ENCODE peak calls at places on chromosomes 2 and 18, in eight cellular contexts. K is kidney epithelial cell, P is tibial artery, N is ovary, F is brain microvascular endothelial cell, U is fibroblast of lung, C is fibroblast of pulmonary artery, Q is body of pancreas. R is an unnamed sample.

GRCh38 chr18:24200899-24201298 is 62.0 kb downstream of the CABYR start:
- DNase-seq in K (no peak), P (no peak), N (no peak), F (no peak), U (no peak), C (no peak), Q (no peak), R (no peak)

GRCh38 chr2:88831071-88831791 is 139.8 kb downstream of the RPIA start:
- DNase-seq in K (no peak), P (no peak), N (no peak), F (no peak), U (no peak), C (no peak), Q (no peak), R (no peak)

GRCh38 chr2:24984912-24985311 is 13.2 kb upstream of the DNAJC27 start:
- DNase-seq in K (no peak), P (peak), N (peak), F (peak), U (peak), C (peak), Q (peak), R (no peak)

GRCh38 chr2:151570191-151570590 is 160.5 kb downstream of the RIF1 start:
- DNase-seq in K (no peak), P (no peak), N (no peak), F (no peak), U (no peak), C (no peak), Q (no peak), R (no peak)

GRCh38 chr2:211437396-211437795 is 881.0 kb downstream of the CPS1 start:
- DNase-seq in K (no peak), P (no peak), N (no peak), F (no peak), U (no peak), C (peak), Q (no peak), R (no peak)

GRCh38 chr2:219596954-219597551 is 604 bp upstream of the STK11IP start:
- DNase-seq in K (no peak), P (no peak), N (no peak), F (peak), U (peak), C (peak), Q (peak), R (no peak)

GRCh38 chr2:179771791-179772190 is 89.6 kb downstream of the ZNF385B start:
- DNase-seq in K (no peak), P (no peak), N (no peak), F (no peak), U (no peak), C (no peak), Q (no peak), R (no peak)

GRCh38 chr2:201779996-201780673 is 598 bp downstream of the ALS2 start:
- DNase-seq in K (no peak), P (peak), N (no peak), F (peak), U (peak), C (peak), Q (no peak), R (no peak)

GRCh38 chr2:96953611-96954489 is 32.5 kb downstream of the FAM178B start:
- DNase-seq in K (no peak), P (no peak), N (no peak), F (no peak), U (no peak), C (no peak), Q (no peak), R (no peak)

GRCh38 chr2:142065156-142065555 is 65.7 kb downstream of the LRP1B start:
- DNase-seq in K (no peak), P (no peak), N (no peak), F (no peak), U (no peak), C (no peak), Q (no peak), R (no peak)

GRCh38 chr2:217147751-217148318 is 288.0 kb upstream of the TNP1 start:
- DNase-seq in K (no peak), P (no peak), N (no peak), F (peak), U (peak), C (no peak), Q (no peak), R (no peak)

GRCh38 chr2:229154381-229154780 is 116.7 kb downstream of the PID1 start:
- DNase-seq in K (no peak), P (no peak), N (no peak), F (peak), U (peak), C (peak), Q (no peak), R (no peak)

GRCh38 chr2:84823229-84823628 is 57.7 kb downstream of the TRABD2A start:
- DNase-seq in K (no peak), P (no peak), N (no peak), F (no peak), U (no peak), C (no peak), Q (no peak), R (peak)

GRCh38 chr2:195732569-195732968 is 75.5 kb downstream of the SLC39A10 start:
- DNase-seq in K (no peak), P (no peak), N (no peak), F (no peak), U (no peak), C (peak), Q (no peak), R (no peak)

GRCh38 chr2:24473613-24474012 is 17.4 kb upstream of the NCOA1 start:
- DNase-seq in K (no peak), P (no peak), N (no peak), F (no peak), U (no peak), C (no peak), Q (no peak), R (no peak)

GRCh38 chr2:194333091-194333490 is 1323.9 kb upstream of the SLC39A10 start:
- DNase-seq in K (no peak), P (no peak), N (no peak), F (no peak), U (no peak), C (no peak), Q (no peak), R (no peak)

GRCh38 chr2:196823750-196824149 is 14.6 kb upstream of the C2orf66 start:
- DNase-seq in K (peak), P (no peak), N (no peak), F (peak), U (peak), C (peak), Q (no peak), R (no peak)

GRCh38 chr2:186605041-186605440 is 15.2 kb downstream of the ITGAV start:
- DNase-seq in K (no peak), P (no peak), N (no peak), F (no peak), U (no peak), C (no peak), Q (no peak), R (no peak)

DNA sequence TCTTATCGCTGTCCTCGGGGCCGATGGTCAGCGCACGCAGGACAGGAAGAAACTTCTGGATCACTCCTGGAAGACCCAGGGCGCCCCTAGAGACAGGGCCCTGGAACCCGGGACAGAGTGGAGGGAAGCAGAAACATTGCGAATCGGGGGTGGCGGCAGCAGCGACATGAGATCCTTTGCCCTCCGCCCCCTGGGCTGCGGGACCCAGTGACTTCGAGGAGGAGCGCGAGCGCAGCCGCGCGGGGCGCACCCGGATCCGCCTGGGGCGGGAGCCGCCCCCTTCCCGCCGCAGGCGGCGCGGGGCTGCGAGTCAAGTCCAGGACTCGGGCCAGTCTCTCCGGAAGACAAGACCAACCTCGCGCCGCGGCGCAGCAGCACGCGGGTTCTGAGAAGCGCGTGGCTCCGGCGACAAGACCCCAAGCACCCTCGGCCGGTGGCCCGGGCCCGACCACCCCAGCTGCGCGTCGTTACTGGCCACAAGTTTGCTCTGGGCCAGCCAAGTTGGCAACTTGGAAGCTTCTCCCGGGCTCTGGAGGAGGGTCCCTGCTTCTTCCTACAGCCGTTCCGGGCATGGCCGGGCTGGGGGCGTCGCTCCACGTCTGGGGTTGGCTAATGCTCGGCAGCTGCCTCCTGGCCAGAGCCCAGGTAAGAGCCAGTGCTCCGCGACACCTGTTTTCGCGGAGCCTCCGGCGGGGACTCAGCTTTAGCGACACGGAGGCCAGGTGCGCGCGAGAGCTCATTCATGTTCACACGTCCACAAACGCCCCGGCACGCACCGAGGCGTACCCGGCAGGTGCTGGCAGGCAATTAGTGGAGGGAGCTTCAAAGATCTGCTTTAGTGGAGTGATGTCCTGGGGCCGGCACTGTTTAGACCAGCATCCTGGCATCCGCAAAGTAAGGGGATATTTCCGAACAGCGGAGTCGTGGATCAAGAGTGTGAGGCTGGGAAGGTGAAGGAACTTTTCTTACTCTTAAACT is at the start of gene PTH2R:
- DNase-seq in K (no peak), P (no peak), N (no peak), F (no peak), U (peak), C (no peak), Q (peak), R (peak)
- H3K4me3 ChIP-seq in K (peak), P (peak), N (no peak), F (peak), U (no peak), C (no peak), Q (peak), R (no peak)

GRCh38 chr2:40286721-40287120 is 165.2 kb downstream of the SLC8A1 start:
- DNase-seq in K (no peak), P (no peak), N (no peak), F (no peak), U (no peak), C (no peak), Q (no peak), R (no peak)

GRCh38 chr2:40285391-40285790 is 166.5 kb downstream of the SLC8A1 start:
- DNase-seq in K (no peak), P (no peak), N (no peak), F (no peak), U (peak), C (peak), Q (no peak), R (no peak)

GRCh38 chr2:40282428-40282827 is 169.5 kb downstream of the SLC8A1 start:
- DNase-seq in K (no peak), P (no peak), N (no peak), F (peak), U (no peak), C (peak), Q (no peak), R (no peak)

GRCh38 chr2:40283111-40283909 is 168.6 kb downstream of the SLC8A1 start:
- DNase-seq in K (no peak), P (no peak), N (no peak), F (no peak), U (no peak), C (no peak), Q (no peak), R (no peak)

GRCh38 chr2:40284797-40285196 is 167.1 kb downstream of the SLC8A1 start:
- DNase-seq in K (no peak), P (no peak), N (no peak), F (peak), U (peak), C (peak), Q (no peak), R (no peak)
- TF ChIP-seq CTCF in K (no peak), P (peak), N (no peak), F (peak), U (peak), C (peak), Q (no peak), R (no peak)

DNA sequence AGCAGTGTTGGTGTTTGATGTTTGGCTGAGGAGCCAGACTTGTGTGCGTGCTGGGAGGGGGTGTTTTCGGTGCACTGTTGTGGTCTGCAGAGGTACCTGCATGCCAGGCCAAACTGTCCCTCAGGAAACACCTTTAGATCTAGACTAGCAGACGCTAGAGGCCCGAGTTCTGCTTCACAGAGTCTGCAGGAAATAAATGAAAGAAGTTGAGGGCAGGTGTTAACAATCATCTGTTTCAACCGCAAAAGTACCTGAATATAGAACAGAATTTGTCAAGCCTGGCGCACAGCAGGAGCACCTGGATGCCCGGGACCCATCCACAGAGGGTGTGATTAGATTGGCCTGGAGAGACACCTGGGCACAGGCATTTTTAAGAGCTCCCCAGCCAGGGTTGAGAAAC is 40.5 kb upstream of the REL start:
- DNase-seq in K (no peak), P (no peak), N (no peak), F (no peak), U (no peak), C (no peak), Q (no peak), R (no peak)
- H3K4me3 ChIP-seq in K (no peak), P (no peak), N (no peak), F (no peak), U (no peak), C (no peak), Q (no peak), R (no peak)

GRCh38 chr2:115541808-115542207 is 1099.4 kb downstream of the DPP10 start:
- DNase-seq in K (no peak), P (no peak), N (no peak), F (no peak), U (no peak), C (no peak), Q (no peak), R (no peak)
- TF ChIP-seq CTCF in K (no peak), P (no peak), N (no peak), F (no peak), U (no peak), C (no peak), Q (no peak), R (no peak)

GRCh38 chr18:57441395-57441794 is 6.2 kb downstream of the ONECUT2 start:
- DNase-seq in K (no peak), P (no peak), N (no peak), F (no peak), U (peak), C (no peak), Q (no peak), R (no peak)

GRCh38 chr18:57444301-57444759 is 9.2 kb downstream of the ONECUT2 start:
- DNase-seq in K (no peak), P (no peak), N (no peak), F (no peak), U (no peak), C (no peak), Q (no peak), R (no peak)

GRCh38 chr18:57443716-57444115 is 8.5 kb downstream of the ONECUT2 start:
- DNase-seq in K (no peak), P (no peak), N (no peak), F (no peak), U (no peak), C (no peak), Q (no peak), R (no peak)

GRCh38 chr18:57445488-57446319 is 10.5 kb downstream of the ONECUT2 start:
- DNase-seq in K (no peak), P (no peak), N (no peak), F (no peak), U (no peak), C (no peak), Q (no peak), R (no peak)

DNA sequence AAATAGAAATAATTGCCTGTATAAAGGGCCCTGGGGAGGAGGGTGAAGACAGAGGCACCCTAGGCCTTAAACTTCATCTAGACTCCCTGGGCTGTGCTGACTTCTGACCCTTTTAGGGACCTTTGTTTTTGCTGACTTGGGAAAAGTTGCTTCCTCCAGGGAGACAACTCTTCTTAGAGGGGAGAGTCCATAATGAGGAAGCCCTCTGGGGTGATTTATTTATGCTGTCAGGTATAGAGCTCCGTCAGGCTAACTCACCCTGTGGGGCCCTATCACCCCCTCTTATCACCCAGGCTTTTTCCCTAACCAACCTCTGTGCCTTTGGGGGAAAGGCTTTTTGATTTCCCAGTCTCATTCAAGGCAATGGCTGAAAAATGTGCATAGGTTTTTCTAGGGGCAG is 8.1 kb downstream of the ONECUT2 start:
- DNase-seq in K (no peak), P (no peak), N (no peak), F (no peak), U (no peak), C (no peak), Q (no peak), R (no peak)
- H3K4me3 ChIP-seq in K (no peak), P (no peak), N (no peak), F (no peak), U (no peak), C (no peak), Q (no peak), R (no peak)

GRCh38 chr2:65686928-65687521 is 254.6 kb upstream of the SPRED2 start:
- DNase-seq in K (no peak), P (no peak), N (no peak), F (no peak), U (no peak), C (no peak), Q (no peak), R (no peak)
- TF ChIP-seq CTCF in K (peak), P (no peak), N (no peak), F (no peak), U (no peak), C (no peak), Q (peak), R (no peak)

GRCh38 chr2:161115605-161116097 is 44.6 kb upstream of the TANK start:
- DNase-seq in K (no peak), P (no peak), N (no peak), F (no peak), U (no peak), C (no peak), Q (no peak), R (no peak)

GRCh38 chr2:161115205-161115604 is 45.0 kb upstream of the TANK start:
- DNase-seq in K (no peak), P (no peak), N (no peak), F (no peak), U (no peak), C (no peak), Q (no peak), R (no peak)

GRCh38 chr2:161113693-161114417 is 46.4 kb upstream of the TANK start:
- DNase-seq in K (no peak), P (no peak), N (no peak), F (no peak), U (no peak), C (no peak), Q (no peak), R (no peak)

GRCh38 chr2:161116463-161116960 is 43.7 kb upstream of the TANK start:
- DNase-seq in K (no peak), P (no peak), N (no peak), F (no peak), U (no peak), C (no peak), Q (no peak), R (no peak)

DNA sequence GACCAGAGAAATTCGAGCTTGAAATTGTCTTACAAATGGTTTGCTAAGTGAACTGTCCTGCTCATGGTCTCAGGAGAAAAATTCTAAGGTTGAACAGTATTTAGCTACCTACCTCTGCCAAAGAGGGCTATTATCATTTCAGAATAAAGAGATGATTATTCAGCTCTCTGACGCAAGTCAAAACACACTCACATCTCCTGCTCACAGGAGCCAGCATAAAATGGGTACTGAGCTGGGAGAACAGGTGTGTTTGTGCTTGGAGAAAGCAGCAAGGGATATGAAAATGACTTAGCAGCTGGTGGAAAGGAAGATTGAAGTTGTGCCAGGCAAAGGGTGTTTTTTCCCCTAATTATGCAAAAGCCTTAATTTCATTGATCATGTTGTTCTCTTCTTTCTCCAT is 47.3 kb upstream of the TANK start:
- DNase-seq in K (no peak), P (no peak), N (no peak), F (no peak), U (no peak), C (no peak), Q (no peak), R (no peak)
- H3K4me3 ChIP-seq in K (no peak), P (no peak), N (no peak), F (no peak), U (no peak), C (no peak), Q (no peak), R (no peak)

DNA sequence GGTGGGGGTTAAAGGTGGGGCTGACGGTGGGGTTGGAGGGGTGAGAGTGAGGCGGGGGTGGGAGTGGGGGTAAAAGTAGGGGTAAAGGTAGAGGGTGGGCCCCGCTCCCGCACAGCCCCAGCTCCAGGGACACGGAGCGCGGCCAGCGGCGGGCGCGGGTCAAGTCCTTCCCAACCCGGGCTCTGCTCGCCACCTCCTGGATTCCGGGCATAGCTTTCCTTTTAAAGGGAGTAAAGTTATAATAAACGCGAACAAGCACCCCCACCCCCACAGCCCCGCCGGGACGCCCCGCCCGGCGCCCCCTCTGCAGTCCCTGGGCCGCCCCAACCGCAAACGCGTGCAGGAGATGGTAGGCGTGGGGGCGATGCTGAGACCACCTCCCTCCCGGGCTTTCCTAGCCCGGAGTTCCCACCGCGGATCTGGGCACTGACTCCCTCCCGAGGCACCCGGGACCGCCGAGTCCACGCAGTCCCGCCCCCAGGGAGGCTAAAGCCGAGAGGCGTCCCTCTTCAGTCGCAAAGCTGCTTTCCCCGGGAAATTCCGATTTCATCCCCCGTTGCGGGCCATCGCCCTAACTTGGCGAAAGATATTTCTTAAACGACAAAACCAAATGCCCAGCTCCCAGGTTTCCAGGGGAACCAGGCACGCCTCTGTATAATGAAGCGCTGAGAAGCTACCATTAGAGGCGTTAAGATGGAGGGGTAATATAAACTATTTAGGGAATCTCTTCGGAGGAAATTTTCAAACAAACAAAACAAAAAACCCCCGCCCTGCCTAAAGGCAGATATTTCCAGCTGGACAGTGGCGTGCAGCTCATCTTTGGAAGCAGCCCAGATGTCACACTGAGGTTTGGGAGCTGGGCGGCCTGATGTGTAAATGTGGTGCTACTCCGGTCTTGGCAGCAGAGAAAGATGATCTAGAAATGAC is at the start of gene LIMS2:
- DNase-seq in K (no peak), P (peak), N (no peak), F (no peak), U (peak), C (peak), Q (no peak), R (no peak)
- TF ChIP-seq CTCF in K (peak), P (no peak), N (no peak), F (no peak), U (no peak), C (no peak), Q (no peak), R (no peak)